ENCODE peak calls at places on chromosomes 4 and X, in nine cellular contexts. One of them, this sample, is unnamed.

GRCh38 chrX:80808160-80808735 is 1.4 kb downstream of the BRWD3 start:
- DNase-seq in fibroblast of mammary gland: peak
- DNase-seq in hepatic stellate cell: peak
- DNase-seq in activated CD8-positive, alpha-beta memory T cell treated with anti-CD3 and anti-CD28 coated beads for 48 hours: peak
- DNase-seq in aorta: peak
- DNase-seq in AG10803: peak
- DNase-seq in memory B cell: peak
- DNase-seq in CD8-positive, alpha-beta memory T cell: peak
- DNase-seq in KG1: peak
- DNase-seq in this sample: peak

GRCh38 chr4:23484689-23485088 is 405.2 kb downstream of the PPARGC1A start:
- DNase-seq in fibroblast of mammary gland: no peak
- DNase-seq in hepatic stellate cell: no peak
- DNase-seq in activated CD8-positive, alpha-beta memory T cell treated with anti-CD3 and anti-CD28 coated beads for 48 hours: no peak
- DNase-seq in aorta: no peak
- DNase-seq in AG10803: no peak
- DNase-seq in memory B cell: no peak
- DNase-seq in CD8-positive, alpha-beta memory T cell: no peak
- DNase-seq in KG1: no peak
- DNase-seq in this sample: no peak

GRCh38 chrX:46572295-46572936 is 1.1 kb upstream of the CHST7 start:
- DNase-seq in fibroblast of mammary gland: no peak
- DNase-seq in hepatic stellate cell: no peak
- DNase-seq in activated CD8-positive, alpha-beta memory T cell treated with anti-CD3 and anti-CD28 coated beads for 48 hours: no peak
- DNase-seq in aorta: no peak
- DNase-seq in AG10803: no peak
- DNase-seq in memory B cell: peak
- DNase-seq in CD8-positive, alpha-beta memory T cell: peak
- DNase-seq in KG1: no peak
- DNase-seq in this sample: no peak

GRCh38 chr4:25060586-25061340 is 30.0 kb upstream of the LGI2 start:
- DNase-seq in fibroblast of mammary gland: peak
- DNase-seq in hepatic stellate cell: peak
- DNase-seq in activated CD8-positive, alpha-beta memory T cell treated with anti-CD3 and anti-CD28 coated beads for 48 hours: no peak
- DNase-seq in aorta: no peak
- DNase-seq in AG10803: no peak
- DNase-seq in memory B cell: no peak
- DNase-seq in CD8-positive, alpha-beta memory T cell: no peak
- DNase-seq in KG1: no peak
- DNase-seq in this sample: no peak

GRCh38 chrX:6550999-6551398 is 16.1 kb upstream of the VCX3A start:
- DNase-seq in fibroblast of mammary gland: no peak
- DNase-seq in hepatic stellate cell: no peak
- DNase-seq in activated CD8-positive, alpha-beta memory T cell treated with anti-CD3 and anti-CD28 coated beads for 48 hours: no peak
- DNase-seq in aorta: no peak
- DNase-seq in AG10803: no peak
- DNase-seq in memory B cell: no peak
- DNase-seq in CD8-positive, alpha-beta memory T cell: no peak
- DNase-seq in KG1: no peak
- DNase-seq in this sample: no peak

GRCh38 chrX:105315301-105315700 is 94.8 kb upstream of the TEX13A start:
- DNase-seq in fibroblast of mammary gland: peak
- DNase-seq in hepatic stellate cell: no peak
- DNase-seq in activated CD8-positive, alpha-beta memory T cell treated with anti-CD3 and anti-CD28 coated beads for 48 hours: no peak
- DNase-seq in aorta: no peak
- DNase-seq in AG10803: no peak
- DNase-seq in memory B cell: no peak
- DNase-seq in CD8-positive, alpha-beta memory T cell: no peak
- DNase-seq in KG1: no peak
- DNase-seq in this sample: no peak

GRCh38 chrX:102712967-102713677 is 874 bp downstream of the GPRASP2 start:
- DNase-seq in fibroblast of mammary gland: peak
- DNase-seq in hepatic stellate cell: peak
- DNase-seq in activated CD8-positive, alpha-beta memory T cell treated with anti-CD3 and anti-CD28 coated beads for 48 hours: no peak
- DNase-seq in aorta: peak
- DNase-seq in AG10803: peak
- DNase-seq in memory B cell: no peak
- DNase-seq in CD8-positive, alpha-beta memory T cell: no peak
- DNase-seq in KG1: no peak
- DNase-seq in this sample: no peak

GRCh38 chr4:41844327-41844726 is 90.9 kb upstream of the TMEM33 start:
- DNase-seq in fibroblast of mammary gland: no peak
- DNase-seq in hepatic stellate cell: no peak
- DNase-seq in activated CD8-positive, alpha-beta memory T cell treated with anti-CD3 and anti-CD28 coated beads for 48 hours: no peak
- DNase-seq in aorta: no peak
- DNase-seq in AG10803: no peak
- DNase-seq in memory B cell: no peak
- DNase-seq in CD8-positive, alpha-beta memory T cell: no peak
- DNase-seq in KG1: no peak
- DNase-seq in this sample: no peak

GRCh38 chr4:83785906-83786305 is 250.0 kb downstream of the GPAT3 start:
- DNase-seq in fibroblast of mammary gland: no peak
- DNase-seq in hepatic stellate cell: no peak
- DNase-seq in activated CD8-positive, alpha-beta memory T cell treated with anti-CD3 and anti-CD28 coated beads for 48 hours: no peak
- DNase-seq in aorta: no peak
- DNase-seq in AG10803: peak
- DNase-seq in memory B cell: no peak
- DNase-seq in CD8-positive, alpha-beta memory T cell: no peak
- DNase-seq in KG1: no peak
- DNase-seq in this sample: no peak

This sample was measured in SJSA1.